ENCODE peak calls at places on chromosomes 16 and 17, in six cellular contexts. One of them, this sample, is unnamed.

GRCh38 chr17:6559753-6560215 is 3.4 kb upstream of the PITPNM3 start:
- DNase-seq in kidney epithelial cell: no peak
- DNase-seq in cardiac fibroblast: no peak
- DNase-seq in CD8-positive, alpha-beta T cell: no peak
- DNase-seq in right atrium auricular region: no peak
- DNase-seq in cardiac muscle cell: no peak
- DNase-seq in this sample: no peak

GRCh38 chr17:83201206-83202001 is 122.0 kb downstream of the METRNL start:
- DNase-seq in kidney epithelial cell: no peak
- DNase-seq in cardiac fibroblast: no peak
- DNase-seq in CD8-positive, alpha-beta T cell: no peak
- DNase-seq in right atrium auricular region: no peak
- DNase-seq in cardiac muscle cell: no peak
- DNase-seq in this sample: no peak

GRCh38 chr17:50523208-50523607 is 9.3 kb upstream of the EPN3 start:
- DNase-seq in kidney epithelial cell: no peak
- DNase-seq in cardiac fibroblast: no peak
- DNase-seq in CD8-positive, alpha-beta T cell: no peak
- DNase-seq in right atrium auricular region: no peak
- DNase-seq in cardiac muscle cell: no peak
- DNase-seq in this sample: no peak

GRCh38 chr16:49269231-49269630 is 12.4 kb downstream of the CBLN1 start:
- DNase-seq in kidney epithelial cell: no peak
- DNase-seq in cardiac fibroblast: no peak
- DNase-seq in CD8-positive, alpha-beta T cell: no peak
- DNase-seq in right atrium auricular region: no peak
- DNase-seq in cardiac muscle cell: no peak
- DNase-seq in this sample: no peak

GRCh38 chr17:50364715-50365114 is 8.3 kb downstream of the MRPL27 start:
- DNase-seq in kidney epithelial cell: no peak
- DNase-seq in cardiac fibroblast: peak
- DNase-seq in CD8-positive, alpha-beta T cell: no peak
- DNase-seq in right atrium auricular region: no peak
- DNase-seq in cardiac muscle cell: no peak
- DNase-seq in this sample: no peak

GRCh38 chr17:62187681-62188080 is 122.6 kb upstream of the MED13 start:
- DNase-seq in kidney epithelial cell: no peak
- DNase-seq in cardiac fibroblast: peak
- DNase-seq in CD8-positive, alpha-beta T cell: no peak
- DNase-seq in right atrium auricular region: no peak
- DNase-seq in cardiac muscle cell: peak
- DNase-seq in this sample: no peak

GRCh38 chr17:78131172-78132085 is 858 bp downstream of the TMC8 start:
- DNase-seq in kidney epithelial cell: no peak
- DNase-seq in cardiac fibroblast: no peak
- DNase-seq in CD8-positive, alpha-beta T cell: peak
- DNase-seq in right atrium auricular region: no peak
- DNase-seq in cardiac muscle cell: no peak
- DNase-seq in this sample: no peak

GRCh38 chr17:37608369-37609169 is 649 bp downstream of the SYNRG start:
- DNase-seq in kidney epithelial cell: no peak
- DNase-seq in cardiac fibroblast: peak
- DNase-seq in CD8-positive, alpha-beta T cell: no peak
- DNase-seq in right atrium auricular region: no peak
- DNase-seq in cardiac muscle cell: peak
- DNase-seq in this sample: no peak

GRCh38 chr17:81419333-81419885 is 24.2 kb downstream of the BAHCC1 start:
- DNase-seq in kidney epithelial cell: peak
- DNase-seq in cardiac fibroblast: peak
- DNase-seq in CD8-positive, alpha-beta T cell: no peak
- DNase-seq in right atrium auricular region: peak
- DNase-seq in cardiac muscle cell: peak
- DNase-seq in this sample: no peak

GRCh38 chr16:29789775-29790182 is 772 bp upstream of the KIF22 start:
- DNase-seq in kidney epithelial cell: no peak
- DNase-seq in cardiac fibroblast: no peak
- DNase-seq in CD8-positive, alpha-beta T cell: no peak
- DNase-seq in right atrium auricular region: no peak
- DNase-seq in cardiac muscle cell: no peak
- DNase-seq in this sample: no peak

GRCh38 chr16:29790183-29790948 is at the start of gene KIF22:
- DNase-seq in kidney epithelial cell: peak
- DNase-seq in cardiac fibroblast: peak
- DNase-seq in CD8-positive, alpha-beta T cell: peak
- DNase-seq in right atrium auricular region: peak
- DNase-seq in cardiac muscle cell: peak
- DNase-seq in this sample: peak

GRCh38 chr16:29784157-29784556 is 6.1 kb downstream of the ZG16 start:
- DNase-seq in kidney epithelial cell: no peak
- DNase-seq in cardiac fibroblast: no peak
- DNase-seq in CD8-positive, alpha-beta T cell: no peak
- DNase-seq in right atrium auricular region: no peak
- DNase-seq in cardiac muscle cell: no peak
- DNase-seq in this sample: no peak

GRCh38 chr16:29779474-29779873 is 1.4 kb downstream of the ZG16 start:
- DNase-seq in kidney epithelial cell: no peak
- DNase-seq in cardiac fibroblast: peak
- DNase-seq in CD8-positive, alpha-beta T cell: no peak
- DNase-seq in right atrium auricular region: no peak
- DNase-seq in cardiac muscle cell: no peak
- DNase-seq in this sample: no peak

DNA sequence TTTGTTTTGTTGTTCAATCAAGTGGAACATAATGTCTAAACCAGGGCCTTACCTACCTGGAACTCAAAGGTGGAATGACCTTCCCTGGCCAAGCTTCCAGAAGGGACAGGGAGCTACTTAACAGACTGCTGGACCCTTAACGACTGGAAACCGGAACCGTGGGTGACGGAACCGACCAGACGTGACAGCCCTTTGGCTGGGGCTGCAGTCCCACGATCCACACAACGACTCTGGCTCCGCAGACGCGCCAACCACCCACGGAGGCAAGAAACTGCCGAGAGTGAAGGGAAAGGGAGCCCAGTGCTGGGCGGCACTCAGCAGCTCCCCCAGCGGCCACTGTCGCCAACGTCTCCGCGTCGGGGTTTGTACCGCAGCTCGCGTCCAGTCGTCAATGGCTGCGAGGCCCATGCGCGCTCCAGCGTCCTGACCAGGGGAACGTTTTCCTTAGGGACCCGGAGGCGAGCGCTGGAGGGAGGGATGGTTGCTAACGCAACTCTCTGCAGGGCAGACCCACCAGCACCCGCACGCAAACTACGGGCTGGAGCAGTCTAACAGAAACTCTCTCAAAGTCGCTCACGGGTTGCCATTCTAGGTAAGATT is 5.5 kb upstream of the KIF22 start:
- DNase-seq in kidney epithelial cell: no peak
- DNase-seq in cardiac fibroblast: peak
- DNase-seq in CD8-positive, alpha-beta T cell: peak
- DNase-seq in right atrium auricular region: peak
- DNase-seq in cardiac muscle cell: peak
- DNase-seq in this sample: peak
- TF ChIP-seq CTCF in kidney epithelial cell: peak
- TF ChIP-seq CTCF in cardiac fibroblast: peak
- TF ChIP-seq CTCF in CD8-positive, alpha-beta T cell: peak
- TF ChIP-seq CTCF in right atrium auricular region: peak
- TF ChIP-seq CTCF in cardiac muscle cell: peak
- TF ChIP-seq CTCF in this sample: peak

GRCh38 chr16:88407042-88407420 is 24.3 kb downstream of the ZNF469 start:
- DNase-seq in kidney epithelial cell: no peak
- DNase-seq in cardiac fibroblast: no peak
- DNase-seq in CD8-positive, alpha-beta T cell: no peak
- DNase-seq in right atrium auricular region: no peak
- DNase-seq in cardiac muscle cell: no peak
- DNase-seq in this sample: no peak

GRCh38 chr16:88404769-88405168 is 22.0 kb downstream of the ZNF469 start:
- DNase-seq in kidney epithelial cell: no peak
- DNase-seq in cardiac fibroblast: no peak
- DNase-seq in CD8-positive, alpha-beta T cell: no peak
- DNase-seq in right atrium auricular region: no peak
- DNase-seq in cardiac muscle cell: no peak
- DNase-seq in this sample: no peak

GRCh38 chr16:88407807-88408206 is 25.0 kb downstream of the ZNF469 start:
- DNase-seq in kidney epithelial cell: no peak
- DNase-seq in cardiac fibroblast: no peak
- DNase-seq in CD8-positive, alpha-beta T cell: no peak
- DNase-seq in right atrium auricular region: no peak
- DNase-seq in cardiac muscle cell: no peak
- DNase-seq in this sample: no peak

GRCh38 chr16:88405325-88406060 is 22.7 kb downstream of the ZNF469 start:
- DNase-seq in kidney epithelial cell: no peak
- DNase-seq in cardiac fibroblast: peak
- DNase-seq in CD8-positive, alpha-beta T cell: no peak
- DNase-seq in right atrium auricular region: no peak
- DNase-seq in cardiac muscle cell: peak
- DNase-seq in this sample: no peak

DNA sequence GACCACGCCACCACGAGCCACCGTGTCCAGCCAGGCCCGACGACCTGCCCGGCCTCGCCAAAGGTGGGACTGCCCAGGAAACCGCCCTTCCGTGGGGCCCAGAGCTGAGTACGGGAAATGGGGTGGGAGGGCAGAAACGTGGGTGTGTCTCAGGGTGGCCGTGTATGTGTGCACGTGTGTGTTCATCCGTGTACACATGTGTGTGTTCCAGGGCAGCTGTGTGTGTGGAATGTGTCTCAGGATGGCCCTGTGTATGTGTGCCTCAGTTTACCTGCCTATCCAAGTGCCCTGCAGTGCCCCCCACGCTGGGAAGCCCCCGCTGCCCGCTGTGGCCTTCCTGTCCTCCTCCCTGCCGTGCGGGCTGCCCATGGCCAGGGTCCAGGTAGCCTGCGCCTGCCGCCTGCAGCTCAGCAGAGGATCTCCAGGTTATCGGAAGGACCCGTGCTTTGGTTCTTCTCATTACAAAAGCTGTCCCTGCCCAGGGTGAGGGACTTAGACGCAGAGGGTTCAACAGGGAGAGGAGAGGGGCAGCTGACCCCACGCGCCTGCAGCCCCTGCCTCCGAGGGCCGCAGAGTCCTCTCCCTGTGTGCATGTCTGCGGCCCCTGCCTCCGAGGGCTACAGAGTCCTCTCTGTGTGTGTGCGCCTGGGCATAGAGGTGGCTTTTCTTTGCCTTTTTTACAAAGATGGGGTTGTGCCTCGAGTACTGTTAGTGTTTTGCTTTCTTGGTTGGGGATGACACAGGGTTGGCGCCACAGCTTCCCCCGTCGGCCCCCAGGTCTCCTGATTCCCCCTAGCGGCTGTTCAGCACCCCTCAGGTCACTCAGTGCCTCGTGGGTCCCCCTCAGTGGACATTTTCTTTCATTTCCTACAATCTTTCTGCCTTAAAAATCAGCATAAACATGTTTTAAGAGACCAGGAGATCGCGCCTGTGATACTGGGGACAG is 23.6 kb downstream of the ZNF469 start:
- DNase-seq in kidney epithelial cell: no peak
- DNase-seq in cardiac fibroblast: no peak
- DNase-seq in CD8-positive, alpha-beta T cell: no peak
- DNase-seq in right atrium auricular region: no peak
- DNase-seq in cardiac muscle cell: no peak
- DNase-seq in this sample: no peak
- TF ChIP-seq CTCF in kidney epithelial cell: no peak
- TF ChIP-seq CTCF in cardiac fibroblast: no peak
- TF ChIP-seq CTCF in CD8-positive, alpha-beta T cell: no peak
- TF ChIP-seq CTCF in right atrium auricular region: no peak
- TF ChIP-seq CTCF in cardiac muscle cell: peak
- TF ChIP-seq CTCF in this sample: peak

GRCh38 chr16:66750279-66751134 is 902 bp downstream of the DYNC1LI2 start:
- DNase-seq in kidney epithelial cell: no peak
- DNase-seq in cardiac fibroblast: no peak
- DNase-seq in CD8-positive, alpha-beta T cell: no peak
- DNase-seq in right atrium auricular region: no peak
- DNase-seq in cardiac muscle cell: peak
- DNase-seq in this sample: no peak

GRCh38 chr16:66752958-66753357 is 1.5 kb upstream of the DYNC1LI2 start:
- DNase-seq in kidney epithelial cell: no peak
- DNase-seq in cardiac fibroblast: no peak
- DNase-seq in CD8-positive, alpha-beta T cell: no peak
- DNase-seq in right atrium auricular region: no peak
- DNase-seq in cardiac muscle cell: no peak
- DNase-seq in this sample: no peak

GRCh38 chr16:66752379-66752778 is 970 bp upstream of the DYNC1LI2 start:
- DNase-seq in kidney epithelial cell: no peak
- DNase-seq in cardiac fibroblast: no peak
- DNase-seq in CD8-positive, alpha-beta T cell: no peak
- DNase-seq in right atrium auricular region: no peak
- DNase-seq in cardiac muscle cell: no peak
- DNase-seq in this sample: no peak

GRCh38 chr16:66751135-66751991 is at the start of gene DYNC1LI2:
- DNase-seq in kidney epithelial cell: no peak
- DNase-seq in cardiac fibroblast: peak
- DNase-seq in CD8-positive, alpha-beta T cell: peak
- DNase-seq in right atrium auricular region: peak
- DNase-seq in cardiac muscle cell: peak
- DNase-seq in this sample: peak

DNA sequence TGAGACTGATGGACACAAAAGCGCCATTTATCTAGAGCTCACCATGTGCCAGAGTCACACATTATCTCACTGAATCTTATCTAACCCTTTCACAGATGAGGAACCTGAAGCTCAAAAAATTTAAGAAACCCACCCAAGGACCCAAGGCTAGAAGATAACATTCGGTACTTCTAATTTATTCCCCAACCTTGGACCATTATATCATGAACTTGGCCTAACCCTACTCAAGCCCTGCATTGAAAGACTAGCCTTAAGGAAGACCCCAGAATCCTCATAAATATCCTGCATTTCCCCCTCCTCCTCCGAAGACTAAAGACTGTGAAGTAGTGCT is 548 bp upstream of the DYNC1LI2 start:
- DNase-seq in kidney epithelial cell: no peak
- DNase-seq in cardiac fibroblast: no peak
- DNase-seq in CD8-positive, alpha-beta T cell: no peak
- DNase-seq in right atrium auricular region: no peak
- DNase-seq in cardiac muscle cell: no peak
- DNase-seq in this sample: no peak
- TF ChIP-seq CTCF in kidney epithelial cell: no peak
- TF ChIP-seq CTCF in cardiac fibroblast: no peak
- TF ChIP-seq CTCF in CD8-positive, alpha-beta T cell: peak
- TF ChIP-seq CTCF in right atrium auricular region: no peak
- TF ChIP-seq CTCF in cardiac muscle cell: no peak
- TF ChIP-seq CTCF in this sample: peak

DNA sequence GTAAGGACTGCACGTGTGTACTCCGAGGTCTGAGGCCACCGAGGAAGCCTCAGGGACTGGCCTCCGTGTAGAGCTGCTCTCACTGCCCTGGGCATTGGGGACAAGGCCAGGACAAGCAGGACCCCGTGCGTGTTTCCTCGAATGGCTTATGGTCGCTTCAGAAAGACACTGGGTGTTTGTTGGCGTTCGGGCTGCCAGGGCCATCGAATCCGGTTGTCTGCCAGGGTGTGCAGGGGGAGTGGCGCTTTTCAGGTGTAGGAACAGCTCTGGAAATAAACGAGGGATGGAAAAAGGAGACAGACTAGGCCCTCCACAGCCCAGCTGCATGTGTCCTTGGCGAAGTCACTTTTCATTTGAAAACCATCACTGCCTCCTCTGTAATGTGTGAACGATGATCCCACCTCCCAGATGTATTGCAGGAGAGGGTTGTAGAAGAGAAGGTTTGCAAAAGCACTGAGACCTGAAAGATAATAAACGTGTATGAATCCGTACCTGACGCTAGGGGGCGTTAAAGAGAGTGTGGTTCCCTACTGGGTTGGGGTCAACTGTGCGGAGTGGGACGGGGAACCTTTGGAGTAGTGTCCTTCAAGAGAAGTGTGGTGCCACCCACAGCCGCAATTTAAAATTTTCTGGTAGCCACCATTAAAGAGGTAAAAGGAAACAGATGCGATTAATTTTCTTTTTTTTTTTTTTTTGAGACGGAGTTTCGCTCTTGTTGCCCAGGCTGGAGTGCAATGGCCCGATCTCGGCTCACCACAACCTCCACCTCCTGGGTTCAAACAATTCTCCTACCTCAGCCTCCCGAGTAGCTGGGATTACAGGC is 2.1 kb upstream of the ZSCAN10 start:
- DNase-seq in kidney epithelial cell: no peak
- DNase-seq in cardiac fibroblast: peak
- DNase-seq in CD8-positive, alpha-beta T cell: peak
- DNase-seq in right atrium auricular region: no peak
- DNase-seq in cardiac muscle cell: peak
- DNase-seq in this sample: no peak
- TF ChIP-seq CTCF in kidney epithelial cell: peak
- TF ChIP-seq CTCF in cardiac fibroblast: peak
- TF ChIP-seq CTCF in CD8-positive, alpha-beta T cell: peak
- TF ChIP-seq CTCF in right atrium auricular region: no peak
- TF ChIP-seq CTCF in cardiac muscle cell: peak
- TF ChIP-seq CTCF in this sample: peak

This sample was measured in type B pancreatic cell.